ENCODE peak calls at places on chromosomes 12 and 14, in four cellular contexts. D is hepatocyte, H is lower lobe of right lung, O is fibroblast of lung. B is an unnamed sample.

GRCh38 chr12:126069549-126070165 is 1004.4 kb downstream of the AACS start:
- DNase-seq in O (peak), H (no peak), D (peak), B (peak)

GRCh38 chr14:92122351-92122677 is 545 bp downstream of the CPSF2 start:
- DNase-seq in O (peak), H (no peak), D (no peak), B (peak)

GRCh38 chr12:7645395-7646177 is 20.1 kb downstream of the APOBEC1 start:
- DNase-seq in H (no peak), D (peak), O (peak), B (peak)

GRCh38 chr14:96811265-96811664 is 14.1 kb downstream of the VRK1 start:
- DNase-seq in D (no peak), O (peak), H (no peak), B (no peak)

GRCh38 chr12:120413901-120414695 is 23.8 kb upstream of the COX6A1 start:
- DNase-seq in D (peak), H (no peak), O (no peak), B (no peak)

GRCh38 chr12:2397356-2398045 is 344.7 kb downstream of the CACNA1C start:
- DNase-seq in O (no peak), D (no peak), H (no peak), B (no peak)

GRCh38 chr12:77315407-77315806 is 250.0 kb upstream of the E2F7 start:
- DNase-seq in D (no peak), H (no peak), O (no peak), B (no peak)

GRCh38 chr14:94278732-94279131 is 14.3 kb downstream of the SERPINA10 start:
- DNase-seq in D (no peak), O (no peak), H (no peak), B (no peak)

GRCh38 chr12:80509781-80510556 is 65.9 kb downstream of the PTPRQ start:
- DNase-seq in H (no peak), D (peak), O (peak), B (no peak)

GRCh38 chr12:30525171-30525570 is 170.5 kb downstream of the IPO8 start:
- DNase-seq in D (no peak), O (no peak), H (no peak), B (no peak)

GRCh38 chr12:68505915-68506314 is 104.8 kb upstream of the RAP1B start:
- DNase-seq in O (no peak), H (no peak), D (no peak), B (no peak)

GRCh38 chr12:79162948-79163347 is 298.4 kb downstream of the SYT1 start:
- DNase-seq in H (no peak), D (no peak), O (peak), B (no peak)

DNA sequence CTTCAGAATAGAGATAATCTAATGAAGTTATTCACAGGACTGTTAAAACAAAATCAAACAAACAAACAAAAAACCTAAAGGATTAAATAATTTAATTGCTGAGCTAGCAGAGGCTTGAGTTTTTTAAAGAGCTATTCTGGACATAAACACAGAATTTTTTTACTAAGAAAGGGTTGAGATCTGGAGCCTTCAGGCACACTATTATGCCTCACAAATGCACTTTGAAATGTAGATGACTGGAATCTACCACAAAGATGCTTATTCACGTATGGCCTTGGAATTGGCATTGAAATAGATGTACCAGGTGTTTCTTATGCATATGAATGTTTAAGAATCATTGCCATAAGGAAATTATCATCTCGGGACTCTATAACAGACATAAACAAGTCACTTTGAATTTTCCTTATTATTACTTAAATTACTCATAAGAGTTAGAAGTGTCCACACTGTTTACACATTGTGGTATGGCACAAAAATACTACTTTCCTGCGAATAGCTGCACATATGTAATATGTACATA is 21.6 kb downstream of the PUS7L start:
- DNase-seq in O (peak), H (no peak), D (no peak), B (no peak)
- H3K4me3 ChIP-seq in O (no peak), H (no peak), D (no peak), B (no peak)

GRCh38 chr14:77043177-77043983 is 14.9 kb upstream of the IRF2BPL start:
- DNase-seq in H (no peak), O (peak), D (no peak), B (peak)
- H3K4me3 ChIP-seq in H (no peak), O (no peak), D (no peak), B (no peak)

GRCh38 chr14:89429206-89430091 is 12.4 kb upstream of the FOXN3 start:
- DNase-seq in O (peak), H (no peak), D (peak), B (peak)
- H3K4me3 ChIP-seq in O (peak), H (peak), D (no peak), B (peak)

DNA sequence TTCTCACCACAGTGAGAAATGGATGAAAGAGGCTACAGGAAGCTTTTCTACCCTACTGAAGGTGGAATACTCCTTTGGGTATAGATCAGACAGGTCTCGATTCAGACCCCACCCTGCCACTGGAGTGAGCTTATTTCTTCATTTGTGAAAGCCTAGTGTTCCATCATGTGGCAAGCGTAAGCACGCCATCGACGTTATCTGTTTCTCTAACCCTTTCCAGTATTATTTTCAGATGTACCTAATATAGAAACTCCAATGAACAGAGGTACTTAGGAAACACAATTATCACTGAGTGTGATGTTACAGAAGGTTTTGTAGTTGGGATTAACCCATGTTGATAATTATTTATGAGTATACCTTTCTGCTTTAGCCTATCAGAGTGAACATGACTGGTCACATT is 12.4 kb downstream of the PEBP1 start:
- DNase-seq in D (no peak), O (no peak), H (no peak), B (no peak)
- H3K4me3 ChIP-seq in D (no peak), O (no peak), H (no peak), B (no peak)

DNA sequence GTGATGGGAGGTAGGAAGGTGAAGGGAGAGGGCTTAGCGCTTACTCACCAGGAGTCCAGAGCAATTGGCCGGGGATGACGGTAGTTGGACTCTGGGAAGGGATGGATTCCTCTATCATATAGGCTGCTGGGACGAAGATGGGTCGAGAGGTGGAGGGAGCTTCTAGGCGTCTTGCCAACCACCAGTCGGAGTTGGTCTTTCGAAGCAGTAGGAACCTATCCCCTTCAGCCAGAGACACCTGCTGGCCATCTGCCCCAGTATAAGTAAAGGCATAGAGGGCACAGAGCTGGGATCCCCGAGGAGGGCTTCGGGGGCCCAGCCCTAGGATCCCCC is 657 bp downstream of the ARHGAP9 start:
- DNase-seq in O (no peak), H (no peak), D (no peak), B (peak)
- H3K4me3 ChIP-seq in O (no peak), H (peak), D (no peak), B (peak)

GRCh38 chr12:89863332-89863938 is 154.8 kb upstream of the ATP2B1 start:
- DNase-seq in O (no peak), D (no peak), H (no peak), B (peak)
- H3K4me3 ChIP-seq in O (no peak), D (no peak), H (peak), B (peak)

DNA sequence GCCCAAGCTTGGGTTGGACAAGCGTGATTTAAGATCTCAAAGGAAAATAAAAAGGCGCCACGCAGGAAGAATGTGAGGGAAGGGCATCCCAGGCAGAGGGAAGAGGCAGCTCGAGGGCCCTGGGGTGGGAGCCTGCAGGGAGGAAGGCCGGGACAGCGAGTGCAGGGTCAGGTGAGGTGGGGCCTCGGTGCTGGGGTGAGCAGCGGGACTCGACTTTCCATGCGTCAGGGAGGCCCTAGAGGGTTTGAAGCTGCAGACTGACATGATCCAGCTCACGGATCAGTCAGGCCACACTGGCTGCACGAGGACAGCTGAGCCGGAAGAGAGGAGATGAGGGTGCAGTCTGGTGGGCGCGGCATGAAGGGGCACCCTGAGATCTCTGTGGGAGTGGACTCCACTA is 145.8 kb downstream of the RBM19 start:
- DNase-seq in D (no peak), H (no peak), O (no peak), B (no peak)
- H3K4me3 ChIP-seq in D (no peak), H (no peak), O (no peak), B (no peak)

GRCh38 chr14:41606249-41607118 is at the start of gene LRFN5:
- DNase-seq in H (no peak), D (peak), O (peak), B (no peak)
- H3K4me3 ChIP-seq in H (peak), D (peak), O (peak), B (no peak)

GRCh38 chr12:116282371-116283286 is 5.1 kb upstream of the MED13L start:
- DNase-seq in D (no peak), O (no peak), H (no peak), B (no peak)
- H3K4me3 ChIP-seq in D (no peak), O (no peak), H (peak), B (no peak)

DNA sequence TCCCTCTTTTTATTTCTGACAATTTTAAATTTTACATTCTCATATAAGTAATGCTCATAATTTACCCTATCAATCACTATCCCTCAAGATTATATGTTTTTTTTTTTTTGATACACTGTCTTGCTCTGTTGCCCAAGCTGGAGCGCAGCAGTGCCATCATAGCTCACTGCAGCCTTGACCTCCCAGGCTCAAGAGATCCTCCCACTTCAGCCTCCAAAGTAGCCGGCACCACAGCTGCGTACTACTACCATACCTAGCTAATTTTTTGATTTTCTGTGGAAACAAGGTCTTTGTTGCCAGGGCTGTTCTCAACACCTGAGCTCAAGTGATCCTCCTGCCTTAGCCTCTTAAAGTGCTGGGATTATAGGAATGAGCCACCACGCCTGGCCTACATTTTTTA is 4.4 kb downstream of the DUSP16 start:
- DNase-seq in D (no peak), O (no peak), H (no peak), B (no peak)
- H3K4me3 ChIP-seq in D (no peak), O (no peak), H (peak), B (peak)

B was measured in GM12865.